ENCODE peak calls at places on chromosomes 11 and 22, in six cellular contexts. J, Z, A, F, Y and R are unnamed samples.

GRCh38 chr11:66851698-66852465 is 5.0 kb upstream of the LRFN4 start:
- DNase-seq in J (no peak), Z (no peak), A (peak; percentile 88), F (peak; percentile 78), Y (no peak), R (peak; percentile 64)

GRCh38 chr22:26527574-26528465 is 15.5 kb upstream of the TFIP11 start:
- DNase-seq in J (no peak), Z (peak; percentile 60), A (no peak), F (no peak), Y (no peak), R (no peak)

GRCh38 chr11:96317985-96318384 is 25.0 kb downstream of the MAML2 start:
- DNase-seq in J (no peak), Z (no peak), A (no peak), F (no peak), Y (no peak), R (no peak)

GRCh38 chr11:27995082-27995481 is 112.9 kb downstream of the KIF18A start:
- DNase-seq in J (no peak), Z (no peak), A (no peak), F (no peak), Y (no peak), R (no peak)

GRCh38 chr11:10694481-10695239 is 1.1 kb upstream of the IRAG1 start:
- DNase-seq in J (no peak), Z (no peak), A (no peak), F (no peak), Y (no peak), R (no peak)

GRCh38 chr11:104623518-104623917 is 274.7 kb downstream of the CASP12 start:
- DNase-seq in J (no peak), Z (no peak), A (no peak), F (no peak), Y (no peak), R (no peak)

GRCh38 chr11:62544521-62545436 is 1.8 kb downstream of the AHNAK start:
- DNase-seq in J (peak; percentile 41), Z (peak; percentile 60), A (peak; percentile 65), F (no peak), Y (peak; percentile 76), R (no peak)

GRCh38 chr22:36948273-36949055 is 35.0 kb downstream of the CSF2RB start:
- DNase-seq in J (no peak), Z (no peak), A (no peak), F (no peak), Y (no peak), R (no peak)

GRCh38 chr22:38317237-38317994 is at the start of gene CSNK1E:
- DNase-seq in J (peak; percentile 82), Z (peak; percentile 89), A (peak; percentile 86), F (peak; percentile 83), Y (peak; percentile 88), R (peak; percentile 94)

GRCh38 chr11:119207300-119207570 is 1.1 kb downstream of the CBL start:
- DNase-seq in J (no peak), Z (no peak), A (no peak), F (no peak), Y (no peak), R (no peak)

GRCh38 chr22:48783821-48784266 is 1043.8 kb downstream of the BRD1 start:
- DNase-seq in J (no peak), Z (no peak), A (peak; percentile 21), F (no peak), Y (no peak), R (no peak)

GRCh38 chr22:46609175-46609690 is 11.0 kb upstream of the GRAMD4 start:
- DNase-seq in J (no peak), Z (no peak), A (no peak), F (no peak), Y (no peak), R (peak; percentile 64)

GRCh38 chr11:83140691-83141455 is 16.1 kb upstream of the PCF11 start:
- DNase-seq in J (no peak), Z (no peak), A (no peak), F (no peak), Y (no peak), R (no peak)

GRCh38 chr22:19965771-19966709 is 24.4 kb upstream of the TXNRD2 start:
- DNase-seq in J (peak; percentile 71), Z (no peak), A (peak; percentile 76), F (peak; percentile 76), Y (peak; percentile 67), R (no peak)

GRCh38 chr11:43573233-43573632 is 107.3 kb upstream of the HSD17B12 start:
- DNase-seq in J (no peak), Z (no peak), A (peak; percentile 84), F (peak; percentile 82), Y (no peak), R (no peak)

GRCh38 chr11:1570531-1570895 is 1.6 kb downstream of the DUSP8 start:
- DNase-seq in J (no peak), Z (no peak), A (peak; percentile 51), F (no peak), Y (no peak), R (no peak)

GRCh38 chr22:27989758-27990450 is 70.8 kb upstream of the PITPNB start:
- DNase-seq in J (no peak), Z (no peak), A (peak; percentile 37), F (no peak), Y (no peak), R (no peak)

GRCh38 chr11:77072851-77073327 is 6.1 kb downstream of the CAPN5 start:
- DNase-seq in J (no peak), Z (no peak), A (peak; percentile 38), F (no peak), Y (no peak), R (no peak)

GRCh38 chr11:77073328-77074001 is 6.7 kb downstream of the CAPN5 start:
- DNase-seq in J (peak; percentile 35), Z (peak; percentile 83), A (peak; percentile 52), F (no peak), Y (peak; percentile 75), R (peak; percentile 78)

GRCh38 chr11:77074626-77075221 is 8.0 kb downstream of the CAPN5 start:
- DNase-seq in J (no peak), Z (no peak), A (peak; percentile 22), F (no peak), Y (no peak), R (no peak)

GRCh38 chr11:77075425-77075905 is 8.7 kb downstream of the CAPN5 start:
- DNase-seq in J (no peak), Z (no peak), A (peak; percentile 31), F (no peak), Y (no peak), R (no peak)

DNA sequence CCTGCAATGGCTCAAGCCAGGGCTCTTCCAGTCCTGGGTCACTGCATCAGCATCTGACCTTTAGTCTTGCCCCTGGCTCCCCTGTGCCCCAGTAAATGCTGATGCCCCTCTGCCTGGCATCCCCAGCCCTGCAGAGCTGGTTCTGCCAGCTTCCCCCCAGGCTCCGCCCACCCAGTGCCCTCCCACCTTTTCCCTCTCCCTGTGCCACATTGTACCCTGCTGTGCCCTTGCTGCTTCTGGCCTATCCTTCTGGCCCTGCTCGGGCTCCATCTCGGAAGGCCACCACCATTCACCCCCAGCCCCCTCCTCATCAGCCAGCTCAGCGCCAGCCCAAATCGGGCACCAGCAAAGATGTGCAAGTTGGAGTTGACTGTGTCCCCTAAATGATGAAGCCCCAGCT is 7.4 kb downstream of the CAPN5 start:
- DNase-seq in J (no peak), Z (no peak), A (peak; percentile 43), F (no peak), Y (peak; percentile 59), R (no peak)
- H3K4me1 ChIP-seq in J (peaks cover 32% of the 10 kb centered on the region), Z (peaks cover 24% of the 10 kb centered on the region), A (no peaks in the 10 kb centered on the region), F (no peaks in the 10 kb centered on the region), Y (peaks cover 23% of the 10 kb centered on the region), R (peaks cover 41% of the 10 kb centered on the region)

DNA sequence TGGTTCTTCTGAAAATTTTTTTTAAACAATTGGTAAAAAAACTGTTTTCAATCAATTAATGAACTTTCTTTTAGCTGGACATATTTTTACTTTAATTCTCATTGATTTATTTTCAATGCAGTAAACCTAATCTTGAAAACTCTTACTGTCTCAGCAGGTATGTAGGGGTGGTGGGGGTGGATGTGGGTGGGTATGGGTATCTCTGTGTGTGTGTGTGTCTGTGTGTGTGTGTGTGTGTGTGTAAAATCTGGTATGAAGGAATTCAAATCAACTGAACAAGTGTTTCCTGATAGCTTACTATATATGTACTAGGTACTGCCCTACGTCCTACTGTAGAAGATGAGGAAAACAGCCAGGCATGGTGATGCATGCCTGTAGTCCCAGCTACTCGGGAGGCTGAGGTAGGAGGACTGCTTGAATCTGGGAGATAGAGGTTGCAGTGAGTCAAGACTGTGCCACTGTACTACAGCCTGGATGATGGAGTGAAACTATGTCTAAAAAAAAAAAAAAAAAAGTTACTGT is 75.5 kb downstream of the MRTFA start:
- DNase-seq in J (no peak), Z (no peak), A (no peak), F (no peak), Y (no peak), R (no peak)
- TF ChIP-seq CTCF in J (no peak), Z (no peak), A (no peak), F (no peak), Y (no peak), R (no peak)

DNA sequence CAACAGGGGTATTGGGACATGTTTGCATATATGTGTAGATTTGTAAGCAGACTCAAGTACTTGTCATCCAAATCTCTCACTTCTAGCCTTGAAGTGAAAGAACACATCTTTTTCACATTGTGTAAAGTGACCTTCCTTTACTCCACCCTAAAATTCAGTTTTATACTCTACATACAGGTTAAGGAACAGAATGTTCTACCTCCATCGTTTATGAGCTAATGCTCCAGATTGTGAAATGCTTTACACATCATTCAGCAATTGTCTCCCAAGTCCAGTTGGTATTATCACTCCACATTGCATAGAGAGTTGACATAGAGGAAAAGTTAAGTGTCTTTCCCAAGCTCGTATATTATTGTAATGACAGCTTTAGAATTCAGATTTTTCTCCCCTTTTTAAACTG is 46.1 kb upstream of the BLID start:
- DNase-seq in J (no peak), Z (no peak), A (no peak), F (no peak), Y (no peak), R (no peak)
- H3K4me1 ChIP-seq in J (peaks cover 42% of the 10 kb centered on the region), Z (no peaks in the 10 kb centered on the region), A (peaks cover 3% of the 10 kb centered on the region), F (peaks cover 23% of the 10 kb centered on the region), Y (no peaks in the 10 kb centered on the region), R (peaks cover 5% of the 10 kb centered on the region)

GRCh38 chr11:33804471-33804870 is 30.2 kb upstream of the FBXO3 start:
- DNase-seq in J (no peak), Z (no peak), A (no peak), F (no peak), Y (no peak), R (no peak)

GRCh38 chr11:33802414-33802950 is 28.2 kb upstream of the FBXO3 start:
- DNase-seq in J (peak; percentile 42), Z (peak; percentile 39), A (peak; percentile 95), F (peak; percentile 97), Y (peak; percentile 83), R (no peak)

DNA sequence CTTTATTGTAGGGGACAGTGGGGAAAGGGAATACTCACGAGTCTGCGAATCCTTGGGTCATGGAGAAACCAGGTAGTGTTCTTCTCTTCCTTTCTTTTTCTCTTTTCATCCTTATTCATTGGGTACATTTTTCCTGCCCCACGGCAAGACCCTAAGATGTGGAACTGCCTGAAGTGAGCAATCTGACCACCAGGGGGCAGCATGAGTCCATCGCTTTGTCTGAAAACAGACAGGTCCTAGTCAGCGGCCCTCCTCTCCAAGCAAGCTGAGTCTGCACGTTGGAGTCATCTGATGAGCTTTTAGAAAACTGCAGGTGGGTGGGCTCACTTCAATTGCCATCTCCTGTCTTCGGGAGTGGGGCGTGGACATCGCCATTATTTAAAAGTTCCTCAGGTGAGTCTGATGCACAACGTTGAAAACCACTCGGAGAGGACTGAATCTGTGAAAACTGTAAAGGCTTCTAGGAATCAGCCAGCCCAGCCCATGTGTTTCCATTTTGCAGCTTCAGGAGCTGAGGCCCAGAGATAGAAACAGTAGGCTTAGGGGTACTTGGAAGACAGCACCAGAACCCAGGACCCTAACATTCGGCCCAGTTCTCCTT is 34.0 kb upstream of the FBXO3 start:
- DNase-seq in J (peak; percentile 86), Z (peak; percentile 84), A (peak; percentile 98), F (peak; percentile 94), Y (peak; percentile 89), R (peak; percentile 91)
- TF ChIP-seq CTCF in J (peak; percentile 80), Z (peak; percentile 92), A (peak; percentile 93), F (peak; percentile 98), Y (peak; percentile 89), R (peak; percentile 81)

GRCh38 chr11:102121329-102121728 is 11.1 kb downstream of the YAP1 start:
- DNase-seq in J (no peak), Z (no peak), A (no peak), F (no peak), Y (no peak), R (no peak)
- H3K4me1 ChIP-seq in J (peaks cover 48% of the 10 kb centered on the region), Z (peaks cover 44% of the 10 kb centered on the region), A (peaks cover 18% of the 10 kb centered on the region), F (peaks cover 50% of the 10 kb centered on the region), Y (peaks cover 3% of the 10 kb centered on the region), R (peaks cover 9% of the 10 kb centered on the region)